ENCODE peak calls at places on chromosome 11, in four cellular contexts. G is SK-N-SH, S is WTC11, X is HepG2. W is an unnamed sample.

GRCh38 chr11:7672960-7673723 is at the start of gene CYB5R2:
- DNase-seq in S (peak), G (peak), X (no peak), W (peak)

GRCh38 chr11:13954591-13954990 is 7.9 kb upstream of the SPON1 start:
- DNase-seq in S (no peak), G (no peak), X (no peak), W (no peak)

GRCh38 chr11:1234054-1234720 is 11.3 kb downstream of the MUC5B start:
- DNase-seq in X (no peak), G (peak), S (no peak), W (no peak)

GRCh38 chr11:108122166-108122628 is 830 bp downstream of the ACAT1 start:
- DNase-seq in X (no peak), G (peak), S (no peak), W (peak)

GRCh38 chr11:12625438-12626071 is 48.7 kb upstream of the TEAD1 start:
- DNase-seq in G (no peak), X (no peak), S (no peak), W (no peak)

GRCh38 chr11:6703247-6704063 is 20.3 kb upstream of the MRPL17 start:
- DNase-seq in S (peak), X (peak), G (peak), W (peak)

GRCh38 chr11:76410771-76411423 is 29.8 kb downstream of the GVQW3 start:
- DNase-seq in X (no peak), G (no peak), S (no peak), W (no peak)

GRCh38 chr11:1069740-1070139 is 4.9 kb upstream of the MUC2 start:
- DNase-seq in G (no peak), S (no peak), X (no peak), W (no peak)

GRCh38 chr11:114348200-114349191 is 51.8 kb downstream of the C11orf71 start:
- DNase-seq in S (peak), G (peak), X (peak), W (peak)

GRCh38 chr11:110379936-110380335 is 49.8 kb upstream of the FDX1 start:
- DNase-seq in G (no peak), S (no peak), X (no peak), W (no peak)

GRCh38 chr11:70071996-70072395 is 6.1 kb upstream of the ANO1 start:
- DNase-seq in X (no peak), S (no peak), G (no peak), W (no peak)

GRCh38 chr11:132177106-132177505 is 806.7 kb downstream of the NTM start:
- DNase-seq in G (no peak), S (no peak), X (peak), W (no peak)

GRCh38 chr11:2235588-2236326 is 34.6 kb downstream of the ASCL2 start:
- DNase-seq in X (no peak), S (no peak), G (no peak), W (no peak)

GRCh38 chr11:128506999-128507591 is 80.3 kb downstream of the ETS1 start:
- DNase-seq in S (no peak), G (peak), X (no peak), W (no peak)

GRCh38 chr11:77302752-77303151 is 1.3 kb upstream of the GDPD4 start:
- DNase-seq in S (no peak), G (peak), X (peak), W (no peak)

GRCh38 chr11:12201016-12201985 is 90.9 kb downstream of the MICAL2 start:
- DNase-seq in X (peak), G (peak), S (no peak), W (peak)

GRCh38 chr11:995752-996420 is 40.6 kb downstream of the MUC6 start:
- DNase-seq in G (no peak), S (no peak), X (no peak), W (peak)

GRCh38 chr11:43261775-43262174 is 50.0 kb upstream of the API5 start:
- DNase-seq in G (no peak), S (no peak), X (no peak), W (no peak)

GRCh38 chr11:58133329-58134076 is 8.2 kb upstream of the OR9I1 start:
- DNase-seq in G (no peak), X (no peak), S (no peak), W (no peak)

GRCh38 chr11:2587976-2588748 is 111.6 kb downstream of the KCNQ1OT1 start:
- DNase-seq in G (peak), X (no peak), S (no peak), W (peak)

GRCh38 chr11:115330693-115331482 is 173.3 kb downstream of the CADM1 start:
- DNase-seq in G (no peak), S (no peak), X (no peak), W (no peak)

GRCh38 chr11:17298302-17298701 is 21.8 kb downstream of the NUCB2 start:
- DNase-seq in G (no peak), X (no peak), S (no peak), W (no peak)

GRCh38 chr11:69995697-69996096 is 82.4 kb upstream of the ANO1 start:
- DNase-seq in X (no peak), G (no peak), S (no peak), W (no peak)

GRCh38 chr11:17388609-17389204 is at the start of gene KCNJ11:
- DNase-seq in S (peak), X (no peak), G (no peak), W (no peak)

GRCh38 chr11:80970016-80970516 is 1529.2 kb upstream of the TENM4 start:
- DNase-seq in G (no peak), X (no peak), S (no peak), W (no peak)

GRCh38 chr11:126231725-126232459 is 20.3 kb downstream of the FAM118B start:
- DNase-seq in S (no peak), G (no peak), X (no peak), W (no peak)

GRCh38 chr11:134377876-134378275 is 34.2 kb downstream of the B3GAT1 start:
- DNase-seq in X (no peak), G (no peak), S (no peak), W (no peak)

GRCh38 chr11:107576497-107577086 is 11.1 kb upstream of the ALKBH8 start:
- DNase-seq in S (peak), X (peak), G (peak), W (peak)

GRCh38 chr11:61297741-61298140 is 2.6 kb upstream of the VWCE start:
- DNase-seq in G (no peak), X (peak), S (no peak), W (no peak)

GRCh38 chr11:118908264-118908663 is 17.5 kb downstream of the BCL9L start:
- DNase-seq in X (no peak), S (no peak), G (no peak), W (no peak)

GRCh38 chr11:118907051-118907748 is 18.5 kb downstream of the BCL9L start:
- DNase-seq in G (peak), X (peak), S (peak), W (peak)

GRCh38 chr11:118908931-118909618 is 16.7 kb downstream of the BCL9L start:
- DNase-seq in X (no peak), G (peak), S (peak), W (no peak)

GRCh38 chr11:118909619-118910308 is 16.0 kb downstream of the BCL9L start:
- DNase-seq in S (no peak), X (no peak), G (no peak), W (no peak)

DNA sequence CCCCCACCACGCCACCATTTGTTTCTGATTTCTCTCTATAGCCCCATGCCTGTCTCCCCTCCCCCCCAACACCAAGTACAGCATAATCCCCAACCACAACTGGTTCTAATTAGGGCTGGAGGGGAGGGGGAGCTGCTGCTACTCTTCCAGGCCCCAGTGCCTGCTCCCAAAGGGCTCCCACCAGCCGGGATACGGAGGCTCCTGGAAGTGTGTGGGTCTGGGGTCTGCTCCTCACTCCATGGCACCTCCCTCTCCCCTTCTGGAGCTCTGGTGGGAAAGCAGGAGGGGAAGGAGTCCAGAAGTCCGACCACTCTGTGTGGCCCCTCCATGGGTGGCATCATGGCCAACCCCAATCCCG is 18.0 kb downstream of the BCL9L start:
- DNase-seq in G (peak), S (no peak), X (no peak), W (no peak)
- TF ChIP-seq FOXJ3 in G (no peak), S (no peak), X (no peak), W (no peak)

GRCh38 chr11:65651339-65651588 is 11.5 kb downstream of the RELA start:
- DNase-seq in X (no peak), S (no peak), G (no peak), W (no peak)

GRCh38 chr11:65650547-65651338 is 12.0 kb downstream of the RELA start:
- DNase-seq in G (no peak), S (no peak), X (no peak), W (peak)

GRCh38 chr11:65653229-65654225 is 9.2 kb downstream of the RELA start:
- DNase-seq in G (no peak), S (no peak), X (peak), W (no peak)

GRCh38 chr11:65652511-65653228 is 10.0 kb downstream of the RELA start:
- DNase-seq in G (peak), X (peak), S (peak), W (peak)

DNA sequence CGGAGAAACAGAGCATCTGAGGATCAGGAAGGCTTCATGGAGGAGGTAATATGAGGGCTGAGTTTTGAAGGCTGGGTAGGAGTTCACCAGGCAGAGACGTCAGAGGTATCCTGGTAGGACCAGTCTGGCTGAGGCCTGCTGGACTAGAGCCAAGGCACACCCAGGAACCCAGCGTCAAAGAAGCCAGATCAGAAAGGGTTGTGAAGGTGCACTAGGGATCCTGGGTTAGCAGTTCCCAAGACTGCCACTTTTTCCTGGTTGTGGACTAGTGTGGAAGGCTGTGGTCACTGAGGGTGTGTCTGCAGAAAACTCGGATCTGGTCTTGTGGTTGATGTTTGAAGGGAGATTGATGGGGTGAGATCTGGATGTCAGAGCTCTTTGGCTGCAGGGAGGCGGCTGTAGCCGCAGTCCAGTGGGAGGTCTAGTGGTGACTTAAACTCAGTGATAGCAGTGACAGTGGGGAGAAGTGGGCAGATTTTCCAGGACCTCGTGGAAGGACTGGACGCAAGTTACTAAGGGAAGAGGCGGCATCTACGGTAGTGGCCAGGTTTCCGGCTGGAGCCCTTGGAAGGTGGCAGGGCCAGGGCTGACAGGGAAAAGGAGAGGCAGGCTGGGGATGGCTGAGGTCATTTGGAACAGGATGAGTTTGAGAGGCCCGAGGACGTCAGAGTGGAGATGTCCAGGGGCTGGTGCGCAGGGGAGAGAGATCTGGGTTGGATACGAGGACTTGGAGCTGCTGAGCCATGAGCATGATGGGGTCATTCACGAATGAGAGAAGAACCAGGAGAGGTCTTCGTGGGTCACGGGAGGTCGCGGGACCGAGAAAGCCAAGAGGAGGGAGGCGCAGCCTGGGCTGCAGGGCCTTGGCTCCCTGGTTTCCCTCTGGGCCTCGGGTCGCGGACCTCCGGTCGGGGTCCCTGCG is 10.9 kb downstream of the RELA start:
- DNase-seq in G (no peak), S (no peak), X (no peak), W (peak)
- TF ChIP-seq FOXJ3 in G (no peak), S (no peak), X (no peak), W (no peak)

DNA sequence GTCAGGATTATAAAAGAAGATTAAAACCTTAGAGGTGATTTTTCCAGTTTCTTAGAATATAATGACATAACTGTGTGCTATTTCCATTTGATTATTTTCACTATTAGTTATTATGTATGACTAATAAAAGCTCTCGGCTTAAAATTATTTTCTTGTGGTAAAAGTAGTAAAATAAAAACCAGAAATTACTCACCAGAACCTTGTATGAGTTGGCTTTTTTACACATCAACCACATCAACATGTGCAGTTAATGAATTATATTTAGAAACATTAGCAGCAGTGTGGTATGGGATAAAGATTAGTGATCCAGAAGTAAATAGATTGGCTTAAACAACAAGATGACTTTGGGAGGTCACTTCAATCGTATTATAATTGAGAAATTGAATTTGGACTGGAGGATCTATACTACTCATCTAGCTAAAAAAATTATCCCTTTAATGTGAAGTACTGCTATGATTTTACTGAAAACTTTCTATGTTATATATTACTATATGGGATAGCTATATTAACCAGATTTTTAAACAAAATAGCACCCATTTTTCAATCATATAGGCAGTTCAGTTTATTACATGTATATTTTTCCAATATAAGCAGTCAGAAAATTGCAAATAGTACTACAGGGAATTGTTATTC is 2.8 kb upstream of the BCO2 start:
- DNase-seq in S (no peak), G (no peak), X (no peak), W (no peak)
- TF ChIP-seq FOXJ3 in S (no peak), G (no peak), X (no peak), W (no peak)

DNA sequence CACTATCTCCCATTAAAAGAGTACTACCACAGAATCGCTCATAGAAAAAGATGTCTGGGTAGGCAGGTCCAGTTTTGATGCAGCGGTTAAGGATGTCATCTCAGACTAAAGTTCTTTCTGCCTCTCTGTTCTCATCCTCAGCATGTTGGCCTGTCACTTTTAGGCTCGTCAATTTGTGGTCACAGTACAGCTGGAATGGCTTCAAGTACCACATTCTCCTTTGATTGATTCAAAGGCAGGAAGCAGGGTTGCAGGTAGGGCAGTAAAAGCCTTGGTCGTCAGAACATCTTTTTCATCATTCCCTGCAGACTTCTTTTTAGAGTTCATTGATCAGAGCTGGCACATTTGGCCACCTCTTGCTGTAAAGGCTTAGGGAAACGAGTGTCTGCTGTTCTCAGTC is 28.7 kb downstream of the SDHD start:
- DNase-seq in X (no peak), S (no peak), G (no peak), W (no peak)
- TF ChIP-seq FOXJ3 in X (no peak), S (no peak), G (no peak), W (no peak)

GRCh38 chr11:44652901-44653644 is 73.7 kb upstream of the TSPAN18 start:
- DNase-seq in X (no peak), G (no peak), S (no peak), W (no peak)

GRCh38 chr11:44651535-44652130 is 75.1 kb upstream of the TSPAN18 start:
- DNase-seq in S (no peak), G (no peak), X (no peak), W (no peak)

GRCh38 chr11:44645832-44646231 is 80.4 kb downstream of the CD82 start:
- DNase-seq in G (no peak), S (no peak), X (no peak), W (no peak)

GRCh38 chr11:44643207-44643606 is 77.7 kb downstream of the CD82 start:
- DNase-seq in X (no peak), S (no peak), G (no peak), W (no peak)

DNA sequence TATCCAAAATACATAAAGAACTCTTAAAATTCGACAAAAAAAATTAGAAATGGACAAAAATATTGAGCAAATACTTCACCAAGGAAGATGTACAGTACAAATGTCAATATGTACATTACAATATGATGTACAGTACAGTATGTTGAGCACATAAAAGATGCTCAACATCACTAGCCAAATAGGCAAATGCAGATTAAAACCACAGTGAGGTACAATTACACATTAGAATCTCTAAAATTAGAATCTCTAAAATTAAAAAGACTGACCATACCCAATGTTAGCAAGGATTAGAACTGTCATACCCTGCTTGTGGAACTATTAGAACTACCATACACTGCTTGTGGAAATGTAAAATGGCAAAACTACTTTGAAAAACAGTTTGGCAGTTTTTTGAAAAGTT is 78.7 kb upstream of the TSPAN18 start:
- DNase-seq in S (no peak), X (no peak), G (no peak), W (no peak)
- TF ChIP-seq FOXJ3 in S (no peak), X (no peak), G (no peak), W (no peak)

DNA sequence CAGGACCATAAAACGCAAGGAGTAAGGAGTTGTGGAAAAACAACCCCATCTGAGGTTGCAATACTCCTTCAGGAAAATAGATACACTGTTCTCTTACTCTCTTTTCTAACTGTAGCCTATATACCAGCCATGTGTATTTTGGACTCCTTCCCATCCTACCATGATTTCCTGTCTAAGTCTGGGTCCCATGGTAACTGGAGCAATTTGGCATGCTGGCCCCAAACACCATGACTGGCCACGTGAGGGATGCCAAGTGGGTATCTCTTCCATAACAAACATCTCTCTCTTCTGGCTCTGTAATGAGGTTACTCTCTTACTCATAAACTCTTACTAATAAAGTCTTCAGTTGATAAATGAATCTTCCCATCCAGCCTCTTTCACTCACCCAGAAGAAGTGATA is 26.5 kb downstream of the ABTB2 start:
- DNase-seq in S (no peak), X (no peak), G (no peak), W (no peak)
- TF ChIP-seq FOXJ3 in S (no peak), X (no peak), G (no peak), W (no peak)

GRCh38 chr11:71212871-71213559 is 39.4 kb downstream of the SHANK2 start:
- DNase-seq in X (no peak), G (no peak), S (no peak), W (no peak)
- TF ChIP-seq FOXJ3 in X (no peak), G (no peak), S (no peak), W (no peak)

DNA sequence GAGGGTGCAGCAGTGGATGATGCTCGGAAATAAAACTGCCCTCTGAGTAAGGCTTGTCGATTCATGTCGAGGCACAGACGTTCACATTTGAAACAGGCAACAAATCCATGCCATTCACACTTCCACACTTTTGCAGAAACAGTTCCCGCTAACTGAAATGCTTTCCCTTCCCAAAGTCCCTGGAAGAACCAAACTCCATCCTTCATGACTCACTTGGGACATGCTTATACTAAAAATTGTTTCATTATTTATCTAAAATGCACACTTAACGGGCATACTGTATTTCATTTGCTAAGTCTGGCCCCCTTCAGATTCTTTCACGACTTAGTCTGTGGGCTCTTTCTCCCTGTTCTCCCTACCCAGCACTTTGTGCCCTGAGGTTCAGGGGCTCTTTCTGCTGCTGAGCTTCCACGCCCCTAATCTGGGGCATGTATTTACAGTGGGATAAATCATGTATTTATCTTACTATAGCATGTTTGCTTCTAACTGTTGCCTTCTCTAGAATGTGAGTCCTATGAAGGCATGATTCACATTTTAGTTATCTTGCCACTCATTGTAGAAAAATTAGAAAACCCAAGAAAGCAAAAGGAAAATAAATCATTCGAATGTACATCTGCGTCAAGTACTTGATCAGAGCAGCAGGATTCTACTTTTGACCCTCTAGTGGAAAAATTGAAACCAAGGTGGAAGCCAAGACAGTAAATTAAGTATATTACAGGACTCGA is 12.5 kb downstream of the SCGB1A1 start:
- DNase-seq in S (no peak), G (no peak), X (no peak), W (no peak)
- TF ChIP-seq FOXJ3 in S (no peak), G (no peak), X (no peak), W (no peak)